ENCODE peak calls at places on chromosomes 1 and 21, in seven cellular contexts. One of them, this sample, is unnamed.
A peak's percentile ranks its signal among the peaks of the same experiment; 100 is the strongest.

GRCh38 chr1:64864018-64864945 is 102.1 kb downstream of the JAK1 start:
- DNase-seq in activated T-cell treated with anti-CD3 and anti-CD28 coated beads for 1 hour: peak; percentile 25
- DNase-seq in T-helper 1 cell: peak; percentile 22
- DNase-seq in CD8-positive, alpha-beta memory T cell: peak; percentile 74
- DNase-seq in psoas muscle: peak; percentile 48
- DNase-seq in stimulated activated CD4-positive, alpha-beta T cell treated with anti-CD3 and anti-CD28 coated beads, Interleukin-2, amount 100 ng/mL, for 48 hours: peak; percentile 13
- DNase-seq in left kidney: peak; percentile 36
- DNase-seq in this sample: no peak

GRCh38 chr1:206579747-206580437 is 32.4 kb downstream of the EIF2D start:
- DNase-seq in CD8-positive, alpha-beta memory T cell: peak; percentile 93
- DNase-seq in activated T-cell treated with anti-CD3 and anti-CD28 coated beads for 1 hour: peak; percentile 68
- DNase-seq in T-helper 1 cell: peak; percentile 74
- DNase-seq in psoas muscle: peak; percentile 82
- DNase-seq in stimulated activated CD4-positive, alpha-beta T cell treated with anti-CD3 and anti-CD28 coated beads, Interleukin-2, amount 100 ng/mL, for 48 hours: peak; percentile 77
- DNase-seq in left kidney: no peak
- DNase-seq in this sample: peak; percentile 96

GRCh38 chr1:1758692-1759455 is 19.4 kb downstream of the NADK start:
- DNase-seq in left kidney: no peak
- DNase-seq in activated T-cell treated with anti-CD3 and anti-CD28 coated beads for 1 hour: no peak
- DNase-seq in stimulated activated CD4-positive, alpha-beta T cell treated with anti-CD3 and anti-CD28 coated beads, Interleukin-2, amount 100 ng/mL, for 48 hours: no peak
- DNase-seq in psoas muscle: peak; percentile 73
- DNase-seq in CD8-positive, alpha-beta memory T cell: no peak
- DNase-seq in T-helper 1 cell: no peak
- DNase-seq in this sample: no peak

GRCh38 chr1:43985984-43986595 is 5.3 kb upstream of the CCDC24 start:
- DNase-seq in T-helper 1 cell: no peak
- DNase-seq in CD8-positive, alpha-beta memory T cell: no peak
- DNase-seq in activated T-cell treated with anti-CD3 and anti-CD28 coated beads for 1 hour: no peak
- DNase-seq in left kidney: no peak
- DNase-seq in psoas muscle: no peak
- DNase-seq in stimulated activated CD4-positive, alpha-beta T cell treated with anti-CD3 and anti-CD28 coated beads, Interleukin-2, amount 100 ng/mL, for 48 hours: no peak
- DNase-seq in this sample: no peak

GRCh38 chr1:13535227-13535626 is 21.4 kb upstream of the LRRC38 start:
- DNase-seq in psoas muscle: peak; percentile 37
- DNase-seq in CD8-positive, alpha-beta memory T cell: no peak
- DNase-seq in T-helper 1 cell: no peak
- DNase-seq in left kidney: no peak
- DNase-seq in activated T-cell treated with anti-CD3 and anti-CD28 coated beads for 1 hour: no peak
- DNase-seq in stimulated activated CD4-positive, alpha-beta T cell treated with anti-CD3 and anti-CD28 coated beads, Interleukin-2, amount 100 ng/mL, for 48 hours: no peak
- DNase-seq in this sample: no peak

GRCh38 chr1:117895482-117896114 is 33.8 kb downstream of the GDAP2 start:
- DNase-seq in stimulated activated CD4-positive, alpha-beta T cell treated with anti-CD3 and anti-CD28 coated beads, Interleukin-2, amount 100 ng/mL, for 48 hours: peak; percentile 64
- DNase-seq in T-helper 1 cell: peak; percentile 46
- DNase-seq in CD8-positive, alpha-beta memory T cell: peak; percentile 60
- DNase-seq in activated T-cell treated with anti-CD3 and anti-CD28 coated beads for 1 hour: peak; percentile 43
- DNase-seq in left kidney: peak; percentile 86
- DNase-seq in psoas muscle: peak; percentile 21
- DNase-seq in this sample: peak; percentile 85

GRCh38 chr21:45322960-45323461 is 35.3 kb upstream of the POFUT2 start:
- DNase-seq in stimulated activated CD4-positive, alpha-beta T cell treated with anti-CD3 and anti-CD28 coated beads, Interleukin-2, amount 100 ng/mL, for 48 hours: no peak
- DNase-seq in psoas muscle: no peak
- DNase-seq in activated T-cell treated with anti-CD3 and anti-CD28 coated beads for 1 hour: no peak
- DNase-seq in T-helper 1 cell: peak; percentile 9
- DNase-seq in left kidney: no peak
- DNase-seq in CD8-positive, alpha-beta memory T cell: peak; percentile 38
- DNase-seq in this sample: no peak

GRCh38 chr1:8962812-8963669 is 17.4 kb downstream of the CA6 start:
- DNase-seq in stimulated activated CD4-positive, alpha-beta T cell treated with anti-CD3 and anti-CD28 coated beads, Interleukin-2, amount 100 ng/mL, for 48 hours: peak; percentile 46
- DNase-seq in CD8-positive, alpha-beta memory T cell: peak; percentile 52
- DNase-seq in T-helper 1 cell: no peak
- DNase-seq in left kidney: peak; percentile 49
- DNase-seq in activated T-cell treated with anti-CD3 and anti-CD28 coated beads for 1 hour: peak; percentile 35
- DNase-seq in psoas muscle: peak; percentile 26
- DNase-seq in this sample: peak; percentile 28

GRCh38 chr1:205907794-205908193 is 35.5 kb downstream of the SLC26A9 start:
- DNase-seq in activated T-cell treated with anti-CD3 and anti-CD28 coated beads for 1 hour: no peak
- DNase-seq in left kidney: peak; percentile 37
- DNase-seq in stimulated activated CD4-positive, alpha-beta T cell treated with anti-CD3 and anti-CD28 coated beads, Interleukin-2, amount 100 ng/mL, for 48 hours: no peak
- DNase-seq in psoas muscle: no peak
- DNase-seq in T-helper 1 cell: no peak
- DNase-seq in CD8-positive, alpha-beta memory T cell: no peak
- DNase-seq in this sample: peak; percentile 49

GRCh38 chr1:93715529-93716126 is 34.0 kb upstream of the BCAR3 start:
- DNase-seq in CD8-positive, alpha-beta memory T cell: no peak
- DNase-seq in left kidney: peak; percentile 53
- DNase-seq in T-helper 1 cell: no peak
- DNase-seq in activated T-cell treated with anti-CD3 and anti-CD28 coated beads for 1 hour: no peak
- DNase-seq in stimulated activated CD4-positive, alpha-beta T cell treated with anti-CD3 and anti-CD28 coated beads, Interleukin-2, amount 100 ng/mL, for 48 hours: peak; percentile 35
- DNase-seq in psoas muscle: no peak
- DNase-seq in this sample: peak; percentile 62

GRCh38 chr1:25066253-25066652 is 136.2 kb upstream of the RUNX3 start:
- DNase-seq in stimulated activated CD4-positive, alpha-beta T cell treated with anti-CD3 and anti-CD28 coated beads, Interleukin-2, amount 100 ng/mL, for 48 hours: no peak
- DNase-seq in T-helper 1 cell: no peak
- DNase-seq in activated T-cell treated with anti-CD3 and anti-CD28 coated beads for 1 hour: no peak
- DNase-seq in psoas muscle: no peak
- DNase-seq in CD8-positive, alpha-beta memory T cell: peak; percentile 46
- DNase-seq in left kidney: peak; percentile 31
- DNase-seq in this sample: peak; percentile 75

This sample was measured in myocyte.